ENCODE peak calls at places on chromosomes 2 and 18, in seven cellular contexts. G is PC-9, N is left ventricle myocardium inferior, E is spleen, Q is AG04450, I is tibial nerve, L is ovary. T is an unnamed sample.

GRCh38 chr2:173373286-173373685 is 18.6 kb downstream of the CDCA7 start:
- DNase-seq in L (no peak), E (no peak), G (no peak), N (no peak), Q (no peak), I (no peak), T (no peak)

GRCh38 chr2:236309669-236310029 is 45.4 kb upstream of the ASB18 start:
- DNase-seq in G (peak; percentile 36), N (no peak), L (no peak), I (no peak), E (no peak), Q (no peak), T (no peak)

GRCh38 chr2:177641321-177641720 is 248.7 kb downstream of the AGPS start:
- DNase-seq in G (no peak), N (no peak), E (no peak), Q (no peak), I (no peak), L (no peak), T (no peak)

GRCh38 chr2:167294031-167294774 is 405.9 kb downstream of the XIRP2 start:
- DNase-seq in N (no peak), I (no peak), Q (no peak), L (peak; percentile 31), G (no peak), E (peak; percentile 73), T (no peak)

GRCh38 chr2:100988630-100989417 is 13.3 kb upstream of the RPL31 start:
- DNase-seq in L (no peak), G (no peak), Q (no peak), N (no peak), I (no peak), E (no peak), T (no peak)

GRCh38 chr2:234905547-234906260 is 46.1 kb upstream of the SH3BP4 start:
- DNase-seq in G (no peak), E (no peak), Q (peak; percentile 21), L (peak; percentile 70), I (no peak), N (no peak), T (no peak)

GRCh38 chr18:10841203-10841602 is 308.2 kb downstream of the PIEZO2 start:
- DNase-seq in I (no peak), G (no peak), N (no peak), Q (no peak), L (no peak), E (no peak), T (no peak)

GRCh38 chr2:191321861-191322662 is 76.9 kb downstream of the MYO1B start:
- DNase-seq in Q (no peak), E (no peak), N (no peak), G (peak; percentile 57), L (no peak), I (no peak), T (no peak)

GRCh38 chr18:78753240-78753639 is 226.4 kb upstream of the SALL3 start:
- DNase-seq in E (peak; percentile 55), Q (no peak), G (no peak), L (no peak), N (no peak), I (no peak), T (no peak)

DNA sequence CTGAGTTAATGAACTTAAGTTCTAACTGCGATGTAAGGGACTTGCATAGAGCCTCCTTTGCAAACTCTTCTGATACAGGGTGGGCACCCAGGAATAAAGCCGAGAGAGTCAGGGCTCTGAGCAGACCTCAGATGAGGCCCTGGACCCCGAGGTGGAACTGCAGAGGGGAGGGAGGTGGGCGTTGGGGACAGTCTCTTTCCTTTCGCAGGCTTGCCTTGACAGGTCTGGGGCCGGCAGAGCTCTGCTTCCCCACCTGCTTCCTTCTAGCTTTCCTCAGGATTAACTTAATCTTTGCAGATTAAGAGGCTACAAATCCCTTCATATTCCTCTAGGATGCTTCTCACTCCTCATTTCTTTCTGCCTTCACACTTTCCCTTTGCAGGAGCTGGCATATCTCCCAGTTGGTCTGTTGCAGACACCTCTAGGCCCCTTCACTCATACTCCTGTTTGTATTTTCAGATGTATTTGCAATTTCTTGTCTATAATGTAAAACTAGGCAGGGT is 70.7 kb downstream of the MTCL1 start:
- DNase-seq in E (no peak), I (no peak), N (no peak), L (no peak), G (no peak), Q (no peak), T (no peak)
- TF ChIP-seq CTCF in E (no peak), I (no peak), N (no peak), L (no peak), G (no peak), Q (no peak), T (no peak)

DNA sequence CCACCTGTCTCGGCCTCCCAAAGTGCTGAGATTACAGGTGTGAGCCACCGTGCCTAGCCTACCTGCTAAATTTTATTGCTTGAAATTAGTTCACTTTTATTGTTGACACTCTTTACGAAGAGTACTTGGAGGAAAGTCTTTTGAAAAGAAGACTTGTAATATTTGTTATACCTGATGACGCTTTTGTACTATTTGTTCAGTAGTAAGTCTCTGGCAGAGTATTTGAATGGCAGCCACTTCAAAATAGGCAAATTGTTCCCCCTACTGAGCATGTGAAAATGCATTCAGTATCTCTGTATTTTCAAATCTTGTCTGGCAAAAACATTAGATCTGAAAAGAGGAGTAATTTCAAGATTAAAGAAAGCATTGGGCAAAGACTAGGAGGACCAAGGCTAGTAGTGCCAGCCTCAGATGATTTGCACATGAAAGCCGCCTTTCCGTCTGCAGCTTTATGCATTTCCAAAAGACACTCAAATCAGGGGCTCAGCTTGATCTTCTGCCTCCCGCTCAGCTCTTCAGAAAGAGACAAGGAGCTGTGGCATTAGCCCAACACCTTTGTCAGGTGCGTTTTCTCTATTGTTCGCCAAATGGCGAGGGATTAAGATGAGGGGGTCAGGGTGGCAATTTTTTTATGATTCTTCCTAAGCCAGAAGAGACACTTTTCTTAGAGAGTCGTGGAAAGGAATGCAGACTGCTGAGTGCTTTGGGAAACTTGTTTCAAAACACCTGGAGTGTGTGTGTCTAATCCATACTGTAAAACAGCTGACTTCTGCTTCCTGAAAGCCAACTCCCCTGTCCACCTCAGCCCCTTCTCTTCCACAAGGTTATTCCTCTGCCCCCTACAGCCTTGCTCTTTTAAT is 18.8 kb upstream of the FOXI3 start:
- DNase-seq in E (no peak), G (no peak), I (no peak), Q (no peak), N (no peak), L (no peak), T (peak; percentile 32)
- H3K4me3 ChIP-seq in E (no peak overlapping the region), G (no peak overlapping the region), I (no peak overlapping the region), Q (no peak overlapping the region), N (no peak overlapping the region), L (no peak overlapping the region), T (no peak overlapping the region)

DNA sequence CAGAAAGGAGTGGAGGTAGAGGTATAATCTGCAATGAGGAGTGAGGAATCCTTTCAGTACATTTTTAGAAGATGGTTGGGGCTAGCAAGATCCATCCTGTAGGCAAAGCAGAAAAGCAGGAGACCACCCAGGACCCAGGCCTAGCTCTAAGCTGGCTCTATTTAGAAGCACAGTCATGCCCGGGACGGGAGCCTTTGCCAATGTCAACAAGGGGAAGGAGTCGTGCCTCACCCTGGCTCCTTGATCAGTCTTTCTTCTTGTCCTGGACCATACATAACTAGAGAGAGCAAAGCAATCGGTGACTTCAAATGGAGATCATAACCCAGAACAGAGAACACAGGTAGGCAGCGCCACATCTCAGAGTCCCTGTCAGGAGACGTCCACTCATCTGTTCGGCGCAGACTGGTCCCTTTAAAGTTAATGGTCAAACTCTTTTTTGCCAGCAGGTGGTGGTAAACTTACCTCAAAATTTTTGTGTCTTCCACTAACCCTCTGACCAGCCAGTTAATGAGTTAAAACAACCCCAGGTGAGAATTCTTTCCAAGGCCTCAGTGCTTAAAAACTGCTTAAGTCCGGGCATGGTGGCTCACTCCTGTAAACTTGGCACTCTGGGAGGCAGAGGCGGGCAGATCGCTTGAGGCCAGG is 8.0 kb downstream of the MC5R start:
- DNase-seq in L (no peak), N (no peak), Q (no peak), G (no peak), I (no peak), E (no peak), T (no peak)
- TF ChIP-seq CTCF in L (no peak), N (peak; percentile 24), Q (no peak), G (peak; percentile 36), I (no peak), E (no peak), T (peak; percentile 59)

GRCh38 chr2:170229744-170230143 is 51.8 kb downstream of the MYO3B start:
- DNase-seq in L (no peak), Q (no peak), I (no peak), E (no peak), N (no peak), G (no peak), T (no peak)
- H3K4me3 ChIP-seq in L (no peak overlapping the region), Q (no peak overlapping the region), I (no peak overlapping the region), E (no peak overlapping the region), N (no peak overlapping the region), G (no peak overlapping the region), T (no peak overlapping the region)

DNA sequence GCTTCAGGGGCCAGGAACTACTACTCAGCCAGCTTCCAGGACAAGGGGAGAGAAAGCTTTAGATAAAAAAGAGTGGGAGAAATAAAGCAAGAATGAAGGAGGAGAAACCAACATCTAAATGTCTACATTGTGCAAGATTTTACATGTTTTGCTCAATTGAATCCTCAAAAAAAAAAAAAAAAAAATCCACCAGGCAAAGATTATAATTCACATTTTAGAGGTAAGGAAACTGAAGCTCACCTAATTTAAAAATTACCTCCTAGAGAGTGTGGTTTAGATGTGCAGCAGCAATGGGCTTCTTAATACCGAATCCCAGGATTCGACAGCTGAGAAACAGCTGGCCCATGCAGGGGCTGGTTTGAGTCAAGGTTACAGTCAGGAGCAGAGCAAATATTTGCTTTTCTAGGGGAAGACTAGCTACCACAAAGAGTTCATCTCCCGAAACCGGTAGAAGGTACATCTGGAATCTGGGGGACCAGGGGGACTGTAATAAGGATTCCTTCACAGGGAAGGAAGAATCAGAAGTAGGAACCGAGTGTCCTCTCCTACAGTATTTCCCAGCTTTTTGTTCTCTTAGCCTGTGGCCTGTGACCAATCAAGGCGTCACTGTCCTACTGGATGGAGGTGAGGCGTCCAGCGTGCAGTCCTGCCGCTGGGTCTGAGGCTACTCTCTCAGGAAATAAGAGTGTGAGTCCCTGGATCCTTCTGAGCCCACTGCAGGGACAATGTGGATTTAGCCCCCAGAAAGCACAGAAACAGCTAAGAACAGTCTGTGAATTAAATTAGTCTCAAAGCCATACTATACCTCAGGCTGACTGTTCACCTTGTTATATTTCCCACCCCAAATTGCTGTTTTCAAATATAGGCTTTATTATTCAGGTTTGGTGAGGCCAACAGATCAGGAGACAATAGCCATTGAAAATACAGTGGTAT is 42.3 kb downstream of the IL1R2 start:
- DNase-seq in N (no peak), G (no peak), L (no peak), Q (no peak), I (no peak), E (no peak), T (no peak)
- TF ChIP-seq CTCF in N (no peak), G (no peak), L (no peak), Q (no peak), I (no peak), E (no peak), T (no peak)

GRCh38 chr18:21163647-21164625 is 52.3 kb upstream of the ROCK1 start:
- DNase-seq in Q (peak; percentile 80), G (no peak), L (no peak), N (no peak), E (no peak), I (no peak), T (no peak)
- H3K4me3 ChIP-seq in Q (peak overlapping the region; percentile 15), G (no peak overlapping the region), L (no peak overlapping the region), N (no peak overlapping the region), E (no peak overlapping the region), I (no peak overlapping the region), T (no peak overlapping the region)

GRCh38 chr2:117536139-117536538 is 278.4 kb upstream of the DDX18 start:
- DNase-seq in N (no peak), Q (no peak), G (no peak), L (no peak), E (no peak), I (no peak), T (no peak)

GRCh38 chr2:117537030-117537429 is 277.5 kb upstream of the DDX18 start:
- DNase-seq in E (no peak), I (no peak), N (no peak), Q (no peak), L (no peak), G (no peak), T (no peak)
- TF ChIP-seq CTCF in E (no peak), I (no peak), N (no peak), Q (no peak), L (no peak), G (no peak), T (peak; percentile 13)